ENCODE peak calls at places on chromosomes 6 and 20, in five cellular contexts. One of them, this sample, is unnamed.

GRCh38 chr20:14617123-14617522 is 279.7 kb upstream of the FLRT3 start:
- DNase-seq in A549: peak; percentile 21
- DNase-seq in activated T-helper 1 cell treated with anti-CD3 and anti-CD28 coated beads, Interleukin-12 subunit alpha, Interleukin-12 subunit beta, Interleukin-2, Interleukin-4 antibody, amounts not matched to agents 30 ng/mL and 10 ng/mL and 1 ng/mL, durations not matched to agents 14 hours and 24 hours and 36 hours: no peak
- DNase-seq in adrenal gland: no peak
- DNase-seq in ureter: no peak
- DNase-seq in this sample: no peak

GRCh38 chr20:52924411-52925271 is 47.5 kb upstream of the TSHZ2 start:
- DNase-seq in A549: no peak
- DNase-seq in activated T-helper 1 cell treated with anti-CD3 and anti-CD28 coated beads, Interleukin-12 subunit alpha, Interleukin-12 subunit beta, Interleukin-2, Interleukin-4 antibody, amounts not matched to agents 30 ng/mL and 10 ng/mL and 1 ng/mL, durations not matched to agents 14 hours and 24 hours and 36 hours: no peak
- DNase-seq in adrenal gland: no peak
- DNase-seq in ureter: no peak
- DNase-seq in this sample: no peak

GRCh38 chr20:51985013-51985415 is 182.7 kb upstream of the SALL4 start:
- DNase-seq in A549: peak; percentile 89
- DNase-seq in activated T-helper 1 cell treated with anti-CD3 and anti-CD28 coated beads, Interleukin-12 subunit alpha, Interleukin-12 subunit beta, Interleukin-2, Interleukin-4 antibody, amounts not matched to agents 30 ng/mL and 10 ng/mL and 1 ng/mL, durations not matched to agents 14 hours and 24 hours and 36 hours: no peak
- DNase-seq in adrenal gland: peak; percentile 30
- DNase-seq in ureter: no peak
- DNase-seq in this sample: no peak

GRCh38 chr20:1375515-1375914 is 17.3 kb downstream of the FKBP1A start:
- DNase-seq in A549: no peak
- DNase-seq in activated T-helper 1 cell treated with anti-CD3 and anti-CD28 coated beads, Interleukin-12 subunit alpha, Interleukin-12 subunit beta, Interleukin-2, Interleukin-4 antibody, amounts not matched to agents 30 ng/mL and 10 ng/mL and 1 ng/mL, durations not matched to agents 14 hours and 24 hours and 36 hours: no peak
- DNase-seq in adrenal gland: peak; percentile 49
- DNase-seq in ureter: no peak
- DNase-seq in this sample: no peak

GRCh38 chr20:8082025-8082424 is 50.0 kb upstream of the PLCB1 start:
- DNase-seq in A549: peak; percentile 3
- DNase-seq in activated T-helper 1 cell treated with anti-CD3 and anti-CD28 coated beads, Interleukin-12 subunit alpha, Interleukin-12 subunit beta, Interleukin-2, Interleukin-4 antibody, amounts not matched to agents 30 ng/mL and 10 ng/mL and 1 ng/mL, durations not matched to agents 14 hours and 24 hours and 36 hours: no peak
- DNase-seq in adrenal gland: no peak
- DNase-seq in ureter: no peak
- DNase-seq in this sample: no peak

GRCh38 chr20:6515261-6515660 is 252.2 kb upstream of the BMP2 start:
- DNase-seq in A549: no peak
- DNase-seq in activated T-helper 1 cell treated with anti-CD3 and anti-CD28 coated beads, Interleukin-12 subunit alpha, Interleukin-12 subunit beta, Interleukin-2, Interleukin-4 antibody, amounts not matched to agents 30 ng/mL and 10 ng/mL and 1 ng/mL, durations not matched to agents 14 hours and 24 hours and 36 hours: no peak
- DNase-seq in adrenal gland: no peak
- DNase-seq in ureter: no peak
- DNase-seq in this sample: no peak

GRCh38 chr20:52918311-52918710 is 53.8 kb upstream of the TSHZ2 start:
- DNase-seq in A549: no peak
- DNase-seq in activated T-helper 1 cell treated with anti-CD3 and anti-CD28 coated beads, Interleukin-12 subunit alpha, Interleukin-12 subunit beta, Interleukin-2, Interleukin-4 antibody, amounts not matched to agents 30 ng/mL and 10 ng/mL and 1 ng/mL, durations not matched to agents 14 hours and 24 hours and 36 hours: no peak
- DNase-seq in adrenal gland: no peak
- DNase-seq in ureter: no peak
- DNase-seq in this sample: no peak

GRCh38 chr6:12420626-12421025 is 130.5 kb downstream of the EDN1 start:
- DNase-seq in A549: no peak
- DNase-seq in activated T-helper 1 cell treated with anti-CD3 and anti-CD28 coated beads, Interleukin-12 subunit alpha, Interleukin-12 subunit beta, Interleukin-2, Interleukin-4 antibody, amounts not matched to agents 30 ng/mL and 10 ng/mL and 1 ng/mL, durations not matched to agents 14 hours and 24 hours and 36 hours: no peak
- DNase-seq in adrenal gland: no peak
- DNase-seq in ureter: no peak
- DNase-seq in this sample: no peak

GRCh38 chr20:51381557-51381956 is 161.0 kb downstream of the NFATC2 start:
- DNase-seq in A549: no peak
- DNase-seq in activated T-helper 1 cell treated with anti-CD3 and anti-CD28 coated beads, Interleukin-12 subunit alpha, Interleukin-12 subunit beta, Interleukin-2, Interleukin-4 antibody, amounts not matched to agents 30 ng/mL and 10 ng/mL and 1 ng/mL, durations not matched to agents 14 hours and 24 hours and 36 hours: no peak
- DNase-seq in adrenal gland: no peak
- DNase-seq in ureter: no peak
- DNase-seq in this sample: no peak

GRCh38 chr20:56628015-56628872 is 862 bp upstream of the TFAP2C start:
- DNase-seq in A549: peak; percentile 55
- DNase-seq in activated T-helper 1 cell treated with anti-CD3 and anti-CD28 coated beads, Interleukin-12 subunit alpha, Interleukin-12 subunit beta, Interleukin-2, Interleukin-4 antibody, amounts not matched to agents 30 ng/mL and 10 ng/mL and 1 ng/mL, durations not matched to agents 14 hours and 24 hours and 36 hours: no peak
- DNase-seq in adrenal gland: peak; percentile 7
- DNase-seq in ureter: no peak
- DNase-seq in this sample: no peak

GRCh38 chr20:49543071-49543857 is 24.7 kb downstream of the PTGIS start:
- DNase-seq in A549: no peak
- DNase-seq in activated T-helper 1 cell treated with anti-CD3 and anti-CD28 coated beads, Interleukin-12 subunit alpha, Interleukin-12 subunit beta, Interleukin-2, Interleukin-4 antibody, amounts not matched to agents 30 ng/mL and 10 ng/mL and 1 ng/mL, durations not matched to agents 14 hours and 24 hours and 36 hours: no peak
- DNase-seq in adrenal gland: no peak
- DNase-seq in ureter: peak; percentile 38
- DNase-seq in this sample: no peak

GRCh38 chr6:28673800-28674671 is 148.4 kb downstream of the GPX5 start:
- DNase-seq in A549: peak; percentile 34
- DNase-seq in activated T-helper 1 cell treated with anti-CD3 and anti-CD28 coated beads, Interleukin-12 subunit alpha, Interleukin-12 subunit beta, Interleukin-2, Interleukin-4 antibody, amounts not matched to agents 30 ng/mL and 10 ng/mL and 1 ng/mL, durations not matched to agents 14 hours and 24 hours and 36 hours: no peak
- DNase-seq in adrenal gland: no peak
- DNase-seq in ureter: no peak
- DNase-seq in this sample: no peak

GRCh38 chr20:8132015-8132631 is at the start of gene PLCB1:
- DNase-seq in A549: peak; percentile 82
- DNase-seq in activated T-helper 1 cell treated with anti-CD3 and anti-CD28 coated beads, Interleukin-12 subunit alpha, Interleukin-12 subunit beta, Interleukin-2, Interleukin-4 antibody, amounts not matched to agents 30 ng/mL and 10 ng/mL and 1 ng/mL, durations not matched to agents 14 hours and 24 hours and 36 hours: peak; percentile 59
- DNase-seq in adrenal gland: peak; percentile 88
- DNase-seq in ureter: peak; percentile 93
- DNase-seq in this sample: peak; percentile 87

GRCh38 chr6:154995241-154996162 is at the start of gene TIAM2:
- DNase-seq in A549: peak; percentile 25
- DNase-seq in activated T-helper 1 cell treated with anti-CD3 and anti-CD28 coated beads, Interleukin-12 subunit alpha, Interleukin-12 subunit beta, Interleukin-2, Interleukin-4 antibody, amounts not matched to agents 30 ng/mL and 10 ng/mL and 1 ng/mL, durations not matched to agents 14 hours and 24 hours and 36 hours: peak; percentile 11
- DNase-seq in adrenal gland: peak; percentile 9
- DNase-seq in ureter: no peak
- DNase-seq in this sample: no peak

GRCh38 chr20:3209023-3209945 is at the start of gene ITPA:
- DNase-seq in A549: peak; percentile 81
- DNase-seq in activated T-helper 1 cell treated with anti-CD3 and anti-CD28 coated beads, Interleukin-12 subunit alpha, Interleukin-12 subunit beta, Interleukin-2, Interleukin-4 antibody, amounts not matched to agents 30 ng/mL and 10 ng/mL and 1 ng/mL, durations not matched to agents 14 hours and 24 hours and 36 hours: peak; percentile 58
- DNase-seq in adrenal gland: peak; percentile 44
- DNase-seq in ureter: peak; percentile 61
- DNase-seq in this sample: peak; percentile 34

GRCh38 chr6:41682966-41683459 is 44.7 kb downstream of the MDFI start:
- DNase-seq in A549: no peak
- DNase-seq in activated T-helper 1 cell treated with anti-CD3 and anti-CD28 coated beads, Interleukin-12 subunit alpha, Interleukin-12 subunit beta, Interleukin-2, Interleukin-4 antibody, amounts not matched to agents 30 ng/mL and 10 ng/mL and 1 ng/mL, durations not matched to agents 14 hours and 24 hours and 36 hours: no peak
- DNase-seq in adrenal gland: no peak
- DNase-seq in ureter: no peak
- DNase-seq in this sample: no peak

GRCh38 chr20:9330151-9330550 is 184.2 kb upstream of the LAMP5 start:
- DNase-seq in A549: no peak
- DNase-seq in activated T-helper 1 cell treated with anti-CD3 and anti-CD28 coated beads, Interleukin-12 subunit alpha, Interleukin-12 subunit beta, Interleukin-2, Interleukin-4 antibody, amounts not matched to agents 30 ng/mL and 10 ng/mL and 1 ng/mL, durations not matched to agents 14 hours and 24 hours and 36 hours: no peak
- DNase-seq in adrenal gland: no peak
- DNase-seq in ureter: no peak
- DNase-seq in this sample: no peak

GRCh38 chr20:35004749-35005462 is 49.2 kb downstream of the MYH7B start:
- DNase-seq in A549: no peak
- DNase-seq in activated T-helper 1 cell treated with anti-CD3 and anti-CD28 coated beads, Interleukin-12 subunit alpha, Interleukin-12 subunit beta, Interleukin-2, Interleukin-4 antibody, amounts not matched to agents 30 ng/mL and 10 ng/mL and 1 ng/mL, durations not matched to agents 14 hours and 24 hours and 36 hours: no peak
- DNase-seq in adrenal gland: no peak
- DNase-seq in ureter: no peak
- DNase-seq in this sample: peak; percentile 8

GRCh38 chr6:157343732-157344131 is 20.4 kb upstream of the TMEM242 start:
- DNase-seq in A549: no peak
- DNase-seq in activated T-helper 1 cell treated with anti-CD3 and anti-CD28 coated beads, Interleukin-12 subunit alpha, Interleukin-12 subunit beta, Interleukin-2, Interleukin-4 antibody, amounts not matched to agents 30 ng/mL and 10 ng/mL and 1 ng/mL, durations not matched to agents 14 hours and 24 hours and 36 hours: no peak
- DNase-seq in adrenal gland: no peak
- DNase-seq in ureter: no peak
- DNase-seq in this sample: no peak

GRCh38 chr20:49892260-49893216 is 22.8 kb downstream of the SPATA2 start:
- DNase-seq in A549: no peak
- DNase-seq in activated T-helper 1 cell treated with anti-CD3 and anti-CD28 coated beads, Interleukin-12 subunit alpha, Interleukin-12 subunit beta, Interleukin-2, Interleukin-4 antibody, amounts not matched to agents 30 ng/mL and 10 ng/mL and 1 ng/mL, durations not matched to agents 14 hours and 24 hours and 36 hours: no peak
- DNase-seq in adrenal gland: peak; percentile 60
- DNase-seq in ureter: no peak
- DNase-seq in this sample: no peak

GRCh38 chr20:56949318-56949717 is 317.1 kb downstream of the BMP7 start:
- DNase-seq in A549: no peak
- DNase-seq in activated T-helper 1 cell treated with anti-CD3 and anti-CD28 coated beads, Interleukin-12 subunit alpha, Interleukin-12 subunit beta, Interleukin-2, Interleukin-4 antibody, amounts not matched to agents 30 ng/mL and 10 ng/mL and 1 ng/mL, durations not matched to agents 14 hours and 24 hours and 36 hours: no peak
- DNase-seq in adrenal gland: no peak
- DNase-seq in ureter: no peak
- DNase-seq in this sample: no peak

GRCh38 chr6:35757461-35758123 is 18.8 kb upstream of the CLPSL2 start:
- DNase-seq in A549: peak; percentile 46
- DNase-seq in activated T-helper 1 cell treated with anti-CD3 and anti-CD28 coated beads, Interleukin-12 subunit alpha, Interleukin-12 subunit beta, Interleukin-2, Interleukin-4 antibody, amounts not matched to agents 30 ng/mL and 10 ng/mL and 1 ng/mL, durations not matched to agents 14 hours and 24 hours and 36 hours: no peak
- DNase-seq in adrenal gland: no peak
- DNase-seq in ureter: no peak
- DNase-seq in this sample: no peak

GRCh38 chr20:47024461-47024937 is 129.9 kb downstream of the EYA2 start:
- DNase-seq in A549: no peak
- DNase-seq in activated T-helper 1 cell treated with anti-CD3 and anti-CD28 coated beads, Interleukin-12 subunit alpha, Interleukin-12 subunit beta, Interleukin-2, Interleukin-4 antibody, amounts not matched to agents 30 ng/mL and 10 ng/mL and 1 ng/mL, durations not matched to agents 14 hours and 24 hours and 36 hours: no peak
- DNase-seq in adrenal gland: no peak
- DNase-seq in ureter: no peak
- DNase-seq in this sample: no peak

GRCh38 chr20:38210741-38211140 is 45.7 kb upstream of the TGM2 start:
- DNase-seq in A549: no peak
- DNase-seq in activated T-helper 1 cell treated with anti-CD3 and anti-CD28 coated beads, Interleukin-12 subunit alpha, Interleukin-12 subunit beta, Interleukin-2, Interleukin-4 antibody, amounts not matched to agents 30 ng/mL and 10 ng/mL and 1 ng/mL, durations not matched to agents 14 hours and 24 hours and 36 hours: no peak
- DNase-seq in adrenal gland: no peak
- DNase-seq in ureter: no peak
- DNase-seq in this sample: no peak

GRCh38 chr6:20404641-20405032 is 3.0 kb downstream of the E2F3 start:
- DNase-seq in A549: peak; percentile 57
- DNase-seq in activated T-helper 1 cell treated with anti-CD3 and anti-CD28 coated beads, Interleukin-12 subunit alpha, Interleukin-12 subunit beta, Interleukin-2, Interleukin-4 antibody, amounts not matched to agents 30 ng/mL and 10 ng/mL and 1 ng/mL, durations not matched to agents 14 hours and 24 hours and 36 hours: peak; percentile 56
- DNase-seq in adrenal gland: peak; percentile 54
- DNase-seq in ureter: peak; percentile 54
- DNase-seq in this sample: peak; percentile 24

GRCh38 chr6:25010917-25011625 is 75.3 kb upstream of the RIPOR2 start:
- DNase-seq in A549: no peak
- DNase-seq in activated T-helper 1 cell treated with anti-CD3 and anti-CD28 coated beads, Interleukin-12 subunit alpha, Interleukin-12 subunit beta, Interleukin-2, Interleukin-4 antibody, amounts not matched to agents 30 ng/mL and 10 ng/mL and 1 ng/mL, durations not matched to agents 14 hours and 24 hours and 36 hours: no peak
- DNase-seq in adrenal gland: no peak
- DNase-seq in ureter: no peak
- DNase-seq in this sample: no peak

GRCh38 chr20:1898496-1899168 is 3.4 kb downstream of the SIRPA start:
- DNase-seq in A549: no peak
- DNase-seq in activated T-helper 1 cell treated with anti-CD3 and anti-CD28 coated beads, Interleukin-12 subunit alpha, Interleukin-12 subunit beta, Interleukin-2, Interleukin-4 antibody, amounts not matched to agents 30 ng/mL and 10 ng/mL and 1 ng/mL, durations not matched to agents 14 hours and 24 hours and 36 hours: no peak
- DNase-seq in adrenal gland: no peak
- DNase-seq in ureter: no peak
- DNase-seq in this sample: no peak

GRCh38 chr6:18405477-18406293 is 18.5 kb downstream of the RNF144B start:
- DNase-seq in A549: peak; percentile 6
- DNase-seq in activated T-helper 1 cell treated with anti-CD3 and anti-CD28 coated beads, Interleukin-12 subunit alpha, Interleukin-12 subunit beta, Interleukin-2, Interleukin-4 antibody, amounts not matched to agents 30 ng/mL and 10 ng/mL and 1 ng/mL, durations not matched to agents 14 hours and 24 hours and 36 hours: no peak
- DNase-seq in adrenal gland: no peak
- DNase-seq in ureter: no peak
- DNase-seq in this sample: no peak

GRCh38 chr20:39800548-39800947 is 838.4 kb downstream of the DHX35 start:
- DNase-seq in A549: no peak
- DNase-seq in activated T-helper 1 cell treated with anti-CD3 and anti-CD28 coated beads, Interleukin-12 subunit alpha, Interleukin-12 subunit beta, Interleukin-2, Interleukin-4 antibody, amounts not matched to agents 30 ng/mL and 10 ng/mL and 1 ng/mL, durations not matched to agents 14 hours and 24 hours and 36 hours: no peak
- DNase-seq in adrenal gland: peak; percentile 85
- DNase-seq in ureter: peak; percentile 62
- DNase-seq in this sample: peak; percentile 25

GRCh38 chr20:36094497-36094896 is 60.0 kb upstream of the EPB41L1 start:
- DNase-seq in A549: no peak
- DNase-seq in activated T-helper 1 cell treated with anti-CD3 and anti-CD28 coated beads, Interleukin-12 subunit alpha, Interleukin-12 subunit beta, Interleukin-2, Interleukin-4 antibody, amounts not matched to agents 30 ng/mL and 10 ng/mL and 1 ng/mL, durations not matched to agents 14 hours and 24 hours and 36 hours: no peak
- DNase-seq in adrenal gland: no peak
- DNase-seq in ureter: no peak
- DNase-seq in this sample: no peak

GRCh38 chr6:32700391-32701040 is 34.1 kb upstream of the HLA-DQB1 start:
- DNase-seq in A549: peak; percentile 19
- DNase-seq in activated T-helper 1 cell treated with anti-CD3 and anti-CD28 coated beads, Interleukin-12 subunit alpha, Interleukin-12 subunit beta, Interleukin-2, Interleukin-4 antibody, amounts not matched to agents 30 ng/mL and 10 ng/mL and 1 ng/mL, durations not matched to agents 14 hours and 24 hours and 36 hours: no peak
- DNase-seq in adrenal gland: peak; percentile 50
- DNase-seq in ureter: peak; percentile 49
- DNase-seq in this sample: peak; percentile 17

GRCh38 chr6:135627092-135627715 is 129.7 kb upstream of the AHI1 start:
- DNase-seq in A549: peak; percentile 12
- DNase-seq in activated T-helper 1 cell treated with anti-CD3 and anti-CD28 coated beads, Interleukin-12 subunit alpha, Interleukin-12 subunit beta, Interleukin-2, Interleukin-4 antibody, amounts not matched to agents 30 ng/mL and 10 ng/mL and 1 ng/mL, durations not matched to agents 14 hours and 24 hours and 36 hours: no peak
- DNase-seq in adrenal gland: no peak
- DNase-seq in ureter: no peak
- DNase-seq in this sample: no peak

GRCh38 chr20:34475979-34476736 is 40.1 kb upstream of the DYNLRB1 start:
- DNase-seq in A549: peak; percentile 40
- DNase-seq in activated T-helper 1 cell treated with anti-CD3 and anti-CD28 coated beads, Interleukin-12 subunit alpha, Interleukin-12 subunit beta, Interleukin-2, Interleukin-4 antibody, amounts not matched to agents 30 ng/mL and 10 ng/mL and 1 ng/mL, durations not matched to agents 14 hours and 24 hours and 36 hours: no peak
- DNase-seq in adrenal gland: peak; percentile 72
- DNase-seq in ureter: peak; percentile 48
- DNase-seq in this sample: peak; percentile 52

This sample was measured in uterus.